ENCODE peak calls at places on chromosomes 11 and 22, in eight cellular contexts. U, K, D, I, Y, M, E and H are unnamed samples. For H3K4me1, the result is how much of the 10 kb centered on the place peaks cover.

GRCh38 chr11:71236836-71237475 is 15.4 kb downstream of the SHANK2 start:
- DNase-seq in U (no peak), K (no peak), D (no peak), I (peak), Y (no peak), M (no peak), E (no peak), H (no peak)

GRCh38 chr11:35619754-35620640 is 1.7 kb downstream of the FJX1 start:
- DNase-seq in U (peak), K (no peak), D (peak), I (no peak), Y (peak), M (peak), E (no peak), H (no peak)

GRCh38 chr11:12019337-12019736 is 10.9 kb upstream of the DKK3 start:
- DNase-seq in U (no peak), K (no peak), D (no peak), I (no peak), Y (peak), M (peak), E (no peak), H (no peak)

GRCh38 chr11:2581151-2581930 is 118.5 kb downstream of the KCNQ1OT1 start:
- DNase-seq in U (no peak), K (no peak), D (peak), I (peak), Y (no peak), M (no peak), E (no peak), H (peak)

GRCh38 chr22:23036684-23037428 is 33.5 kb upstream of the GNAZ start:
- DNase-seq in U (peak), K (no peak), D (no peak), I (no peak), Y (peak), M (peak), E (no peak), H (no peak)

GRCh38 chr11:60396382-60396781 is at the start of gene MS4A14:
- DNase-seq in U (no peak), K (no peak), D (no peak), I (no peak), Y (no peak), M (no peak), E (no peak), H (no peak)

GRCh38 chr22:36763576-36763975 is 12.3 kb downstream of the IFT27 start:
- DNase-seq in U (no peak), K (no peak), D (no peak), I (peak), Y (no peak), M (no peak), E (no peak), H (no peak)

GRCh38 chr11:116432301-116432700 is 340.5 kb downstream of the BUD13 start:
- DNase-seq in U (no peak), K (no peak), D (no peak), I (no peak), Y (no peak), M (no peak), E (no peak), H (no peak)

GRCh38 chr11:127859941-127860354 is 727.4 kb downstream of the ETS1 start:
- DNase-seq in U (no peak), K (no peak), D (no peak), I (no peak), Y (no peak), M (no peak), E (no peak), H (no peak)

GRCh38 chr22:33496112-33496511 is 424.2 kb downstream of the LARGE1 start:
- DNase-seq in U (no peak), K (no peak), D (no peak), I (no peak), Y (no peak), M (no peak), E (no peak), H (no peak)

GRCh38 chr11:120400564-120401364 is 64.6 kb downstream of the ARHGEF12 start:
- DNase-seq in U (no peak), K (peak), D (no peak), I (peak), Y (peak), M (peak), E (no peak), H (no peak)

GRCh38 chr22:39388261-39389011 is 11.1 kb upstream of the TAB1 start:
- DNase-seq in U (peak), K (peak), D (peak), I (peak), Y (no peak), M (peak), E (peak), H (peak)

GRCh38 chr11:236774-237767 is at the start of gene PSMD13:
- DNase-seq in U (peak), K (peak), D (peak), I (no peak), Y (peak), M (peak), E (peak), H (peak)

GRCh38 chr11:11969380-11970215 is 38.8 kb downstream of the DKK3 start:
- DNase-seq in U (no peak), K (no peak), D (no peak), I (no peak), Y (no peak), M (no peak), E (no peak), H (no peak)

DNA sequence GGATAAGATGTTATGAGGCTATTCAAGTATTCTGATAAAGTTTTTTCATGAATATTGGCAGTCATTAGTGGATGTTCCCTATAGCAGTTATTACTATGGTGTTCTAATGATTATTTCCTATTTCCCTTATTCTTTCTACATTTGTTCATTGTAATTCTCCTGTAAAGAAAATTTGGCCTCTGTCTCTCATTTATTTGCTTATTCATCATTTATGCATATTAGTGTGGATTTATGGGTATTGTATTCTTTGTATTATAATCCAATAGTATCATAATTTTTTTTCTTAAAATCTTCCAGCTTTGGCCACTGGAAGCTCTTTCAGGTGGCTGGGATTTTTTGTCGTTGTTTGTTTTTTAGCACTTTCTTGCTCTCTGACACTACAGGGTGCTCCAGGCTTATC is 47.3 kb downstream of the JAM3 start:
- DNase-seq in U (no peak), K (no peak), D (no peak), I (no peak), Y (no peak), M (no peak), E (no peak), H (no peak)
- H3K4me1 ChIP-seq in U (under half), K (under half), D (under half), I (under half), Y (under half), M (under half), E (under half), H (under half)

GRCh38 chr11:69057236-69057635 is 8.5 kb downstream of the TPCN2 start:
- DNase-seq in U (no peak), K (no peak), D (no peak), I (no peak), Y (no peak), M (no peak), E (no peak), H (no peak)
- H3K4me1 ChIP-seq in U (under half), K (under half), D (under half), I (under half), Y (under half), M (under half), E (under half), H (under half)

DNA sequence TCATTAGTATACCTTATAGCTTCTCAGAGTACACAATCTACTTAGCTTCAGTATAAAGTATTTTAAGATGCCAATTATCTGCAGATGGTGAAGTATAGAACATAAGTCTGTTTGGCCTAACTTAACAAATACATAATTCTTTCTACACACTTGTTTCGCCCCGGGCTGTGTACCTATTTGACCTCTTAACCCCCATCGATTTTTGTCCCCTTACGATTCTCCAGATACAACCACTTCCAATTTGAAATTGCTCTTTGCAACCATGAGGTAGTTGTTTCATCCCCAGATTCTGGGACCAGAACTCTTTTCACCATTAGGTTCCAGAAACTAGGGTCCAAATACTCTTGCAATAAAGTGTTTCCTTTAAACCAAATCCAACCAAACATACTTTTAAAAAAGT is 10.0 kb upstream of the UPB1 start:
- DNase-seq in U (no peak), K (no peak), D (no peak), I (no peak), Y (no peak), M (no peak), E (no peak), H (no peak)
- H3K4me1 ChIP-seq in U (under half), K (under half), D (under half), I (under half), Y (under half), M (under half), E (under half), H (under half)

GRCh38 chr11:114653148-114653547 is 25.2 kb upstream of the NXPE2 start:
- DNase-seq in U (no peak), K (no peak), D (no peak), I (no peak), Y (no peak), M (no peak), E (no peak), H (no peak)

GRCh38 chr11:114651145-114651718 is 27.1 kb upstream of the NXPE2 start:
- DNase-seq in U (no peak), K (no peak), D (no peak), I (no peak), Y (no peak), M (no peak), E (no peak), H (no peak)

DNA sequence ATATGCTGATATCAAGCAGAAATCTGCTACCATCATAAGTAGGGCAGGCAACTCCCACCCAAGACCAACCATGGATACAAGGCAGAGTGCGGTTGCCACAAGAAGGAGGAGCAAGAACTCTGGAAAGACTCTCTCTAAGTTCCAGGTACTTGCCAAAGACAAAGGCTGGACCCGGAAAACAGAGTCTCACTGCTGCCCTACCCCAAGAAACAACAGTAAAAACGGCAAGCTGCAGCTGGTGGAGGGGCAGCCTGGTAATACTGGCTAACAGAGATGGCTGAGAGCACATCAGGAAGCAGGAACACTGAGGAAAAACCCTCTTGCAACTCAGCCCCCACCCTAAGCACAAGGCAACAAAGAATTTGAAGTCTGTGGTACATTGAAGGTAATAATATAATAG is 27.7 kb upstream of the NXPE2 start:
- DNase-seq in U (no peak), K (peak), D (no peak), I (no peak), Y (no peak), M (no peak), E (no peak), H (no peak)
- H3K4me1 ChIP-seq in U (under half), K (under half), D (under half), I (under half), Y (under half), M (under half), E (under half), H (under half)

GRCh38 chr22:41946360-41947180 is at the start of gene CENPM:
- DNase-seq in U (peak), K (peak), D (peak), I (peak), Y (peak), M (peak), E (peak), H (peak)

GRCh38 chr22:41949297-41949965 is 2.5 kb upstream of the CENPM start:
- DNase-seq in U (no peak), K (no peak), D (no peak), I (no peak), Y (no peak), M (no peak), E (no peak), H (no peak)

GRCh38 chr22:41951898-41952474 is at the start of gene SMIM45:
- DNase-seq in U (no peak), K (no peak), D (no peak), I (no peak), Y (no peak), M (no peak), E (no peak), H (no peak)

GRCh38 chr22:41947181-41948080 is 479 bp upstream of the CENPM start:
- DNase-seq in U (no peak), K (no peak), D (no peak), I (no peak), Y (no peak), M (no peak), E (no peak), H (no peak)

DNA sequence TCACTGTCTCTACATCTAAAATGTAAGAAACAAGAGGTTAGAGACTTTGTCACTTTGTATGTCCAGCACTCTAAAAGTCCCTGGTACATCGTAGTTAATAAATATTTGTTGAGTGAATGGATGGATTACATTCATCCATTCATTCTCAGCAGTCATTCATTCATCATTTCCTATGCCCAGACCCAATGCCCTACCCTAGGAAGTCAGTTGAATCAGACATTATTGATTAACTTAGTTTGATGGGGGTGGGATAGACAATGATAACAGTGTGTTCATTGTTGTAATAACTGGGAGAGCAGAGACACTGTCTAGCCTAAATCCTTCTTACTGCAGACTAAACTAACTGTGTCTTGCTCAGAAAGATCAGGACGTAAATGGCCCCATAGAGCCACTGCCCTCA is 1.2 kb upstream of the CENPM start:
- DNase-seq in U (no peak), K (no peak), D (no peak), I (no peak), Y (no peak), M (no peak), E (no peak), H (no peak)
- H3K4me1 ChIP-seq in U (under half), K (under half), D (under half), I (under half), Y (under half), M (under half), E (under half), H (under half)